ENCODE peak calls at places on chromosomes 16 and 17, in four cellular contexts. M, B, S and O are unnamed samples.

GRCh38 chr17:2054740-2055493 is at the start of gene HIC1:
- DNase-seq in S (peak; percentile 74), B (no peak), M (peak; percentile 80), O (peak; percentile 81)

GRCh38 chr17:2101448-2102257 is 46.8 kb downstream of the HIC1 start:
- DNase-seq in M (peak; percentile 81), B (peak; percentile 82), S (no peak), O (peak; percentile 75)

GRCh38 chr16:46426336-46426735 is 194.8 kb downstream of the SHCBP1 start:
- DNase-seq in B (no peak), M (no peak), S (no peak), O (no peak)

GRCh38 chr16:70761656-70762055 is 39.3 kb downstream of the VAC14 start:
- DNase-seq in B (no peak), S (no peak), M (no peak), O (no peak)

GRCh38 chr17:8837438-8838075 is 29.9 kb downstream of the PIK3R6 start:
- DNase-seq in M (no peak), B (no peak), S (no peak), O (peak; percentile 40)

GRCh38 chr17:14752007-14752406 is 451.1 kb downstream of the HS3ST3B1 start:
- DNase-seq in B (no peak), S (no peak), M (no peak), O (no peak)

GRCh38 chr16:10601444-10602401 is 21.3 kb upstream of the EMP2 start:
- DNase-seq in M (no peak), B (no peak), S (peak; percentile 31), O (no peak)

GRCh38 chr16:12350945-12351344 is 374.4 kb downstream of the SNX29 start:
- DNase-seq in B (no peak), M (no peak), S (no peak), O (no peak)

GRCh38 chr17:82838386-82839063 is 1.3 kb downstream of the ZNF750 start:
- DNase-seq in B (no peak), S (peak; percentile 56), M (peak; percentile 16), O (no peak)

GRCh38 chr17:3802461-3803307 is 1.7 kb upstream of the ITGAE start:
- DNase-seq in M (peak; percentile 93), S (peak; percentile 86), B (peak; percentile 41), O (no peak)

GRCh38 chr17:14068542-14069250 is 608 bp upstream of the COX10 start:
- DNase-seq in S (no peak), M (no peak), B (no peak), O (no peak)

GRCh38 chr17:68676856-68677255 is 75.7 kb upstream of the FAM20A start:
- DNase-seq in B (no peak), S (no peak), M (no peak), O (no peak)

GRCh38 chr16:61412562-61412961 is 623.7 kb downstream of the CDH8 start:
- DNase-seq in M (no peak), B (no peak), S (no peak), O (no peak)

GRCh38 chr17:68763551-68763950 is 162.4 kb upstream of the FAM20A start:
- DNase-seq in S (peak; percentile 16), B (peak; percentile 27), M (peak; percentile 69), O (peak; percentile 12)

GRCh38 chr16:48384305-48384981 is 770 bp downstream of the SIAH1 start:
- DNase-seq in B (no peak), S (peak; percentile 46), M (peak; percentile 47), O (peak; percentile 60)

GRCh38 chr16:84518804-84519341 is 14.4 kb upstream of the MEAK7 start:
- DNase-seq in S (no peak), M (no peak), B (no peak), O (no peak)

GRCh38 chr16:2082983-2083364 is 35.2 kb downstream of the TSC2 start:
- DNase-seq in S (no peak), M (no peak), B (no peak), O (no peak)

GRCh38 chr17:70961341-70961740 is 792.0 kb downstream of the KCNJ2 start:
- DNase-seq in B (no peak), S (no peak), M (peak; percentile 20), O (no peak)